ENCODE peak calls at places on chromosome 22, in seven cellular contexts. K is endodermal cell, S is HCT116, J is mammary epithelial cell, V is AG10803, Q is RWPE2, C is upper lobe of right lung. Z is an unnamed sample.
A peak's percentile ranks its signal among the peaks of the same experiment; 100 is the strongest.

GRCh38 chr22:25348391-25348790 is 129.0 kb downstream of the CRYBB2 start:
- DNase-seq in S (no peak), K (no peak), C (no peak), V (no peak), J (no peak), Q (no peak), Z (no peak)

GRCh38 chr22:28896611-28897010 is 13.2 kb downstream of the ZNRF3 start:
- DNase-seq in S (no peak), K (peak; percentile 69), Q (no peak), J (peak; percentile 26), V (no peak), C (no peak), Z (no peak)

GRCh38 chr22:33381531-33382406 is 323.6 kb upstream of the SYN3 start:
- DNase-seq in S (no peak), V (no peak), Q (no peak), J (no peak), C (no peak), K (no peak), Z (no peak)

GRCh38 chr22:40855960-40856512 is 403 bp downstream of the ST13 start:
- DNase-seq in J (peak; percentile 39), Q (no peak), V (peak; percentile 22), C (no peak), K (peak; percentile 74), S (no peak), Z (peak; percentile 20)

GRCh38 chr22:49018601-49019000 is 809.1 kb downstream of the BRD1 start:
- DNase-seq in V (no peak), Q (no peak), K (peak; percentile 33), C (peak; percentile 25), J (no peak), S (no peak), Z (no peak)

GRCh38 chr22:31753005-31753633 is 700 bp upstream of the DEPDC5 start:
- DNase-seq in C (peak; percentile 72), K (peak; percentile 94), S (no peak), J (no peak), V (no peak), Q (no peak), Z (peak; percentile 6)

GRCh38 chr22:19062909-19063308 is 59.3 kb downstream of the DGCR2 start:
- DNase-seq in K (no peak), C (peak; percentile 27), Q (no peak), V (no peak), S (no peak), J (no peak), Z (no peak)

GRCh38 chr22:36277482-36278291 is 24.8 kb downstream of the APOL1 start:
- DNase-seq in C (peak; percentile 77), V (peak; percentile 62), S (peak; percentile 40), K (peak; percentile 94), Q (no peak), J (peak; percentile 39), Z (peak; percentile 52)

GRCh38 chr22:29580200-29580810 is 608 bp downstream of the NIPSNAP1 start:
- DNase-seq in J (no peak), K (peak; percentile 74), S (no peak), Q (no peak), C (no peak), V (no peak), Z (no peak)

GRCh38 chr22:22558972-22559603 is at the start of gene PRAME:
- DNase-seq in K (peak; percentile 95), V (peak; percentile 12), Q (no peak), S (peak; percentile 80), J (no peak), C (peak; percentile 78), Z (no peak)

GRCh38 chr22:36761553-36762240 is 14.2 kb downstream of the IFT27 start:
- DNase-seq in C (peak; percentile 17), J (no peak), V (no peak), Q (peak; percentile 15), S (no peak), K (peak; percentile 22), Z (no peak)

GRCh38 chr22:45692549-45692948 is 20.9 kb downstream of the ATXN10 start:
- DNase-seq in V (peak; percentile 59), K (no peak), J (no peak), Q (no peak), S (no peak), C (no peak), Z (peak; percentile 54)
- H3K4me3 ChIP-seq in V (no peak overlapping the region), K (no peak overlapping the region), J (no peak overlapping the region), Q (no peak overlapping the region), S (no peak overlapping the region), C (no peak overlapping the region), Z (no peak overlapping the region)

GRCh38 chr22:50059185-50059880 is 1.2 kb upstream of the TTLL8 start:
- DNase-seq in K (peak; percentile 83), V (peak; percentile 40), C (no peak), J (no peak), Q (peak; percentile 52), S (no peak), Z (no peak)
- TF ChIP-seq CTCF in K (peak; percentile 71), V (no peak), C (no peak), J (no peak), Q (no peak), S (peak; percentile 11), Z (no peak)

DNA sequence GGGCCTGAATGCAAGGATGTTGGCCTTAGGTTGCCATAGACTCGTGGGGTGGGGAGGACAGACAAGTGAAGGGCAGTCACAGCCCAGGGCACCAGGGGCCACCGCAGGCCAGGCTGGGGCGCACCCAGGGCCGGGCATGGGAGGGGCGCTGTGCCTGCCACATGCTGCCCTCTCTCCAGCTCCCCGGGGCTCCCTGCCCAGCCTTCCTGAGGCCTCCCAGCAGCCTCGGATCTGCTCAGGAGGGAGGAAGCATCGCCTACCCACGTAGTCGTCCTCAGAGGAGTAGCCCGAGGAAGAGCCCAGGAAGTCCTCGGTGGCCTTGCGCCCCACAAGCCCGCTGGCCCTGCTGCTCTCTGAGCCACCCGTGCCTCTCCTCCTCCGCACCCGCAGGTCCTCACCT is 5.2 kb downstream of the SUN2 start:
- DNase-seq in V (no peak), Q (no peak), J (no peak), C (no peak), K (no peak), S (no peak), Z (no peak)
- H3K4me3 ChIP-seq in V (no peak overlapping the region), Q (no peak overlapping the region), J (no peak overlapping the region), C (no peak overlapping the region), K (no peak overlapping the region), S (no peak overlapping the region), Z (no peak overlapping the region)

GRCh38 chr22:21022507-21022906 is 7.5 kb downstream of the P2RX6 start:
- DNase-seq in Q (no peak), J (no peak), S (no peak), K (no peak), V (no peak), C (no peak), Z (no peak)
- TF ChIP-seq CTCF in Q (no peak), J (no peak), S (no peak), K (no peak), V (no peak), C (no peak), Z (no peak)

DNA sequence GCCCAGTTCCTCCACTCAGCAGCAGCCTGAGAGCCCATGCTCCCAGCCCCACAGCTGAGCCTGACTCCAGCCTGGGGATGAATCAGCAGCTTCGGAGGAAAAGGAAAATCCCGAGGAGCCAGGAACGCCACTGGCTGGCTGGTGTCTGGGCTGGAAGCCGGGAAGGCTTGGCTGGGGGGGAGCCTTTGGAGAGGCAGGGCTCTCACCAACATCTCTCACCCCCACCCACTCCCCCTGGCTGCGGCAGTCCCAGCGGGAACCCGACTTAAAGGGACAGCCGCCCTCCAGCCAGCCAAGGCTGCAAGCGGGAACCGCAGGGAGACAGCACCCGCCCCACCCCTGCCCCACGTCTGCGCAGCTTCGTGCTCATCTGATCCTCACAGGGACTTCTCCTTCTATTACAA is 28.4 kb downstream of the KIAA0930 start:
- DNase-seq in J (peak; percentile 88), Q (peak; percentile 86), S (no peak), C (peak; percentile 81), K (peak; percentile 87), V (peak; percentile 92), Z (peak; percentile 93)
- H3K4me3 ChIP-seq in J (peak overlapping the region; percentile 35), Q (peak overlapping the region; percentile 10), S (no peak overlapping the region), C (peak overlapping the region; percentile 35), K (peak overlapping the region; percentile 53), V (peak overlapping the region; percentile 62), Z (peak overlapping the region; percentile 23)

GRCh38 chr22:27795053-27795452 is 6.5 kb downstream of the MN1 start:
- DNase-seq in C (no peak), Q (no peak), K (no peak), V (no peak), S (no peak), J (no peak), Z (no peak)
- TF ChIP-seq CTCF in C (no peak), Q (no peak), K (no peak), V (no peak), S (no peak), J (no peak), Z (no peak)

DNA sequence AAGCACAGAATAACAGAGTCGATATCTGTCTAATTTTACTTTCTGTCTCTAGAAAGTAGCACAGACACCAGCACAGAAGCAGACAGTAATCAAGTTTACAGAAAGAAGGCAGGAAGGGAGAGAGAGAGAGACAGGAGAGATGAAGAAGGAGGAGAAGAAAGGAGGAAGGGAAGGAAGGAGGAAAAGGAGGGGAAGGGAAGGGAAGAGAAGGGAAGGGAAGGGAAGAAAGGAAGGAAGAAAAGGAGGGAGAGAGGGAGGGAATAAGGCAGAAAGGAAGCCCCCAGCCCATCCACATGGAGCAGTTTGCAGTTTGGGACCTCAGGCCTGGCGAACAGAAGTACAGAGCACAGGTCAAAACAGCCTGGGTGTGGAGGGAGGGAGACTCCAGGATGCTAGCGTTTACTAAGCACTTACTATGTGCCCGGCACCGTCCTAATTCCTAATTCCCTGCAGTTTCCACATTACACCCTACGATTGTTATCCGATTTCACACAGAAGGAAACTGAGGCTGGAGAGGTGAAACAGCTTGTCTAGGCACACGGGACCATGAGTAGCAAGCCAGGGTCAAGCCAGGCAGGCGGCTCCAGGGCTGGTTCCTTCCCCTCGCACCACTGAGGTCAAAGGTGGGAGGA is 46.0 kb upstream of the WNT7B start:
- DNase-seq in C (no peak), V (no peak), K (peak; percentile 7), S (no peak), J (no peak), Q (no peak), Z (no peak)
- H3K4me3 ChIP-seq in C (no peak overlapping the region), V (no peak overlapping the region), K (no peak overlapping the region), S (no peak overlapping the region), J (no peak overlapping the region), Q (no peak overlapping the region), Z (no peak overlapping the region)